ENCODE peak calls at places on chromosomes 3 and 15, in five cellular contexts. One of them, this sample, is unnamed.

GRCh38 chr15:101710806-101711205 is 13.5 kb downstream of the TARS3 start:
- DNase-seq in GM12878: no peak
- DNase-seq in K562: no peak
- DNase-seq in A549: peak
- DNase-seq in IMR-90: peak
- DNase-seq in this sample: no peak

GRCh38 chr3:120693439-120694172 is 11.6 kb upstream of the HGD start:
- DNase-seq in IMR-90: peak
- DNase-seq in K562: no peak
- DNase-seq in GM12878: no peak
- DNase-seq in A549: peak
- DNase-seq in this sample: no peak

GRCh38 chr3:174352227-174352626 is 506.9 kb upstream of the NAALADL2 start:
- DNase-seq in A549: no peak
- DNase-seq in K562: no peak
- DNase-seq in IMR-90: no peak
- DNase-seq in GM12878: no peak
- DNase-seq in this sample: no peak

GRCh38 chr15:29018406-29018805 is 132.6 kb downstream of the APBA2 start:
- DNase-seq in GM12878: no peak
- DNase-seq in K562: no peak
- DNase-seq in IMR-90: no peak
- DNase-seq in A549: no peak
- DNase-seq in this sample: no peak

GRCh38 chr3:10581251-10581650 is 75.9 kb upstream of the ATP2B2 start:
- DNase-seq in IMR-90: no peak
- DNase-seq in GM12878: no peak
- DNase-seq in K562: no peak
- DNase-seq in A549: no peak
- DNase-seq in this sample: no peak

GRCh38 chr3:52532838-52533622 is 627 bp downstream of the NT5DC2 start:
- DNase-seq in GM12878: no peak
- DNase-seq in IMR-90: no peak
- DNase-seq in K562: peak
- DNase-seq in A549: no peak
- DNase-seq in this sample: peak

GRCh38 chr3:53837331-53837730 is 8.9 kb downstream of the CHDH start:
- DNase-seq in A549: no peak
- DNase-seq in K562: no peak
- DNase-seq in GM12878: no peak
- DNase-seq in IMR-90: no peak
- DNase-seq in this sample: no peak

GRCh38 chr3:166829896-166830295 is 550.2 kb downstream of the ZBBX start:
- DNase-seq in GM12878: no peak
- DNase-seq in K562: no peak
- DNase-seq in IMR-90: no peak
- DNase-seq in A549: peak
- DNase-seq in this sample: no peak

GRCh38 chr3:15859507-15860013 is 61.8 kb upstream of the ANKRD28 start:
- DNase-seq in K562: peak
- DNase-seq in A549: peak
- DNase-seq in IMR-90: peak
- DNase-seq in GM12878: no peak
- DNase-seq in this sample: peak

GRCh38 chr3:134449277-134449676 is 36.5 kb downstream of the ANAPC13 start:
- DNase-seq in IMR-90: peak
- DNase-seq in A549: peak
- DNase-seq in K562: no peak
- DNase-seq in GM12878: no peak
- DNase-seq in this sample: peak

GRCh38 chr3:159548675-159549335 is 439.8 kb upstream of the IL12A start:
- DNase-seq in K562: no peak
- DNase-seq in A549: no peak
- DNase-seq in IMR-90: peak
- DNase-seq in GM12878: no peak
- DNase-seq in this sample: no peak

GRCh38 chr3:109939817-109940216 is 602.5 kb upstream of the DPPA4 start:
- DNase-seq in A549: no peak
- DNase-seq in K562: no peak
- DNase-seq in GM12878: no peak
- DNase-seq in IMR-90: no peak
- DNase-seq in this sample: no peak

GRCh38 chr3:160564949-160565441 is 376 bp downstream of the KPNA4 start:
- DNase-seq in IMR-90: peak
- DNase-seq in GM12878: no peak
- DNase-seq in A549: peak
- DNase-seq in K562: peak
- DNase-seq in this sample: peak

GRCh38 chr3:108035751-108036150 is 55.1 kb downstream of the CD47 start:
- DNase-seq in K562: no peak
- DNase-seq in A549: no peak
- DNase-seq in IMR-90: no peak
- DNase-seq in GM12878: no peak
- DNase-seq in this sample: no peak

GRCh38 chr3:4506559-4507009 is 13.4 kb downstream of the ITPR1 start:
- DNase-seq in IMR-90: no peak
- DNase-seq in K562: no peak
- DNase-seq in A549: no peak
- DNase-seq in GM12878: no peak
- DNase-seq in this sample: no peak

GRCh38 chr3:64454179-64454578 is 228.9 kb upstream of the PRICKLE2 start:
- DNase-seq in K562: no peak
- DNase-seq in IMR-90: peak
- DNase-seq in A549: no peak
- DNase-seq in GM12878: no peak
- DNase-seq in this sample: no peak

GRCh38 chr3:66816110-66816761 is 181.9 kb upstream of the KBTBD8 start:
- DNase-seq in K562: peak
- DNase-seq in A549: peak
- DNase-seq in GM12878: no peak
- DNase-seq in IMR-90: peak
- DNase-seq in this sample: peak

GRCh38 chr3:113157408-113157980 is 53.9 kb upstream of the BOC start:
- DNase-seq in A549: no peak
- DNase-seq in K562: no peak
- DNase-seq in GM12878: no peak
- DNase-seq in IMR-90: no peak
- DNase-seq in this sample: no peak

GRCh38 chr3:50237133-50237651 is 1.2 kb downstream of the GNAI2 start:
- DNase-seq in GM12878: no peak
- DNase-seq in IMR-90: no peak
- DNase-seq in K562: no peak
- DNase-seq in A549: no peak
- DNase-seq in this sample: peak

GRCh38 chr15:26971303-26972018 is 480 bp downstream of the GABRG3 start:
- DNase-seq in A549: no peak
- DNase-seq in K562: no peak
- DNase-seq in IMR-90: no peak
- DNase-seq in GM12878: no peak
- DNase-seq in this sample: peak

GRCh38 chr3:161265916-161266571 is 44.9 kb downstream of the NMD3 start:
- DNase-seq in K562: no peak
- DNase-seq in A549: no peak
- DNase-seq in IMR-90: peak
- DNase-seq in GM12878: no peak
- DNase-seq in this sample: no peak

GRCh38 chr3:51343918-51344687 is 41.0 kb upstream of the MANF start:
- DNase-seq in GM12878: no peak
- DNase-seq in A549: peak
- DNase-seq in IMR-90: peak
- DNase-seq in K562: no peak
- DNase-seq in this sample: no peak
- H3K4me2 ChIP-seq in GM12878: no peak
- H3K4me2 ChIP-seq in A549: peak
- H3K4me2 ChIP-seq in IMR-90: no peak
- H3K4me2 ChIP-seq in K562: no peak
- H3K4me2 ChIP-seq in this sample: no peak

GRCh38 chr15:39556461-39556860 is 24.4 kb upstream of the THBS1 start:
- DNase-seq in A549: no peak
- DNase-seq in GM12878: no peak
- DNase-seq in IMR-90: peak
- DNase-seq in K562: no peak
- DNase-seq in this sample: no peak

GRCh38 chr15:39552546-39552945 is 28.3 kb upstream of the THBS1 start:
- DNase-seq in A549: no peak
- DNase-seq in GM12878: no peak
- DNase-seq in IMR-90: no peak
- DNase-seq in K562: no peak
- DNase-seq in this sample: no peak

GRCh38 chr15:39555885-39556284 is 25.0 kb upstream of the THBS1 start:
- DNase-seq in IMR-90: peak
- DNase-seq in A549: no peak
- DNase-seq in K562: no peak
- DNase-seq in GM12878: no peak
- DNase-seq in this sample: no peak

GRCh38 chr15:39554746-39555387 is 26.0 kb upstream of the THBS1 start:
- DNase-seq in K562: no peak
- DNase-seq in GM12878: no peak
- DNase-seq in A549: no peak
- DNase-seq in IMR-90: no peak
- DNase-seq in this sample: no peak

GRCh38 chr15:39553947-39554731 is 26.7 kb upstream of the THBS1 start:
- DNase-seq in A549: no peak
- DNase-seq in GM12878: peak
- DNase-seq in IMR-90: no peak
- DNase-seq in K562: no peak
- DNase-seq in this sample: no peak
- TF ChIP-seq RCOR1 in A549: no peak
- TF ChIP-seq RCOR1 in GM12878: no peak
- TF ChIP-seq RCOR1 in IMR-90: no peak
- TF ChIP-seq RCOR1 in K562: no peak
- TF ChIP-seq RCOR1 in this sample: no peak

GRCh38 chr3:114760679-114761078 is 386.4 kb downstream of the ZBTB20 start:
- DNase-seq in K562: no peak
- DNase-seq in GM12878: no peak
- DNase-seq in IMR-90: no peak
- DNase-seq in A549: no peak
- DNase-seq in this sample: no peak

GRCh38 chr3:114762144-114762543 is 384.9 kb downstream of the ZBTB20 start:
- DNase-seq in K562: no peak
- DNase-seq in A549: no peak
- DNase-seq in GM12878: no peak
- DNase-seq in IMR-90: no peak
- DNase-seq in this sample: no peak

GRCh38 chr3:114758828-114759709 is 388.0 kb downstream of the ZBTB20 start:
- DNase-seq in A549: peak
- DNase-seq in IMR-90: peak
- DNase-seq in GM12878: no peak
- DNase-seq in K562: no peak
- DNase-seq in this sample: peak

GRCh38 chr3:114764056-114764492 is 383.0 kb downstream of the ZBTB20 start:
- DNase-seq in IMR-90: peak
- DNase-seq in GM12878: no peak
- DNase-seq in A549: no peak
- DNase-seq in K562: no peak
- DNase-seq in this sample: no peak
- H3K4me2 ChIP-seq in IMR-90: no peak
- H3K4me2 ChIP-seq in GM12878: no peak
- H3K4me2 ChIP-seq in A549: peak
- H3K4me2 ChIP-seq in K562: no peak
- H3K4me2 ChIP-seq in this sample: no peak

DNA sequence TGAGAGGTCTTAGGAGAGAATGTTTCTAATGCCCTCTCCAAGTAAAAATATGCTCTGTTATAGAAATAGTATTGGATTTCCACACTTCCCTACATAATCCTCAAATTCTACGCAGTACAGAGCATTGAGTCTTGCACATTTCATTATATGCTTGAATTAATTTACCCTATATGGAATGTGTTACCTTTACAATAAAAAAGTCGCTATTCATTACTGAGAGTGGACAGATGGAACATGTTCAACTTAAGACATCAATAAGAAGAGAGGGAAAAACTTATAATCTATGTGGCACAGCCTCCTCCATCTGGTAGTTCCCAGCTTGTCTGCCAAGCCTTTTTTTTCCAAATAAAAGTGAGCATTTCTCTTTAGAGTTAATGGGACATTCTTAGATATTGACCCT is 417.9 kb downstream of the MECOM start:
- DNase-seq in IMR-90: no peak
- DNase-seq in GM12878: no peak
- DNase-seq in A549: no peak
- DNase-seq in K562: no peak
- DNase-seq in this sample: no peak
- TF ChIP-seq RCOR1 in IMR-90: no peak
- TF ChIP-seq RCOR1 in GM12878: no peak
- TF ChIP-seq RCOR1 in A549: no peak
- TF ChIP-seq RCOR1 in K562: no peak
- TF ChIP-seq RCOR1 in this sample: no peak

GRCh38 chr3:36969540-36970432 is 23.1 kb downstream of the EPM2AIP1 start:
- DNase-seq in K562: peak
- DNase-seq in A549: peak
- DNase-seq in GM12878: peak
- DNase-seq in IMR-90: peak
- DNase-seq in this sample: peak
- H3K4me2 ChIP-seq in K562: peak
- H3K4me2 ChIP-seq in A549: peak
- H3K4me2 ChIP-seq in GM12878: peak
- H3K4me2 ChIP-seq in IMR-90: peak
- H3K4me2 ChIP-seq in this sample: peak

GRCh38 chr15:87777054-87777498 is 479.5 kb downstream of the NTRK3 start:
- DNase-seq in K562: no peak
- DNase-seq in GM12878: no peak
- DNase-seq in IMR-90: peak
- DNase-seq in A549: no peak
- DNase-seq in this sample: no peak
- TF ChIP-seq RCOR1 in K562: no peak
- TF ChIP-seq RCOR1 in GM12878: no peak
- TF ChIP-seq RCOR1 in IMR-90: peak
- TF ChIP-seq RCOR1 in A549: no peak
- TF ChIP-seq RCOR1 in this sample: no peak